ENCODE peak calls at places on chromosomes 3 and 15, in seven cellular contexts. N is mucosa of descending colon, B is WTC11, C is thoracic aorta, I is MM.1S, H is neural crest cell, M is HFF-Myc. R is an unnamed sample.
A peak's percentile ranks its signal among the peaks of the same experiment; 100 is the strongest.

GRCh38 chr3:130345487-130346079 is at the start of gene COL6A5:
- DNase-seq in N (peak; percentile 2), B (peak; percentile 53), M (no peak), H (peak; percentile 5), C (no peak), I (no peak), R (no peak)

GRCh38 chr15:81385110-81386076 is 11.4 kb upstream of the TMC3 start:
- DNase-seq in I (no peak), H (no peak), C (no peak), B (no peak), N (peak; percentile 57), M (no peak), R (no peak)

GRCh38 chr3:38379201-38379770 is 32.7 kb downstream of the XYLB start:
- DNase-seq in C (no peak), N (no peak), H (no peak), M (no peak), B (no peak), I (no peak), R (no peak)

GRCh38 chr15:68228971-68229385 is 550 bp downstream of the CLN6 start:
- DNase-seq in I (no peak), M (no peak), B (no peak), C (no peak), N (peak; percentile 29), H (no peak), R (peak; percentile 50)

GRCh38 chr3:190092250-190092649 is 28.4 kb downstream of the P3H2 start:
- DNase-seq in N (no peak), C (no peak), B (no peak), I (no peak), M (peak; percentile 65), H (no peak), R (no peak)

GRCh38 chr3:102827386-102827785 is 392.6 kb downstream of the ZPLD1 start:
- DNase-seq in M (no peak), I (no peak), H (no peak), N (no peak), B (no peak), C (no peak), R (no peak)

GRCh38 chr15:69996842-69997478 is 100.8 kb downstream of the TLE3 start:
- DNase-seq in B (no peak), I (no peak), H (no peak), C (no peak), N (peak; percentile 78), M (no peak), R (no peak)

GRCh38 chr3:15629860-15630597 is 28.5 kb downstream of the BTD start:
- DNase-seq in M (peak; percentile 72), I (peak; percentile 90), B (peak; percentile 44), N (peak; percentile 76), C (no peak), H (peak; percentile 34), R (peak; percentile 79)

GRCh38 chr3:186108106-186108940 is 566 bp downstream of the ETV5 start:
- DNase-seq in N (peak; percentile 24), H (peak; percentile 63), B (peak; percentile 77), C (no peak), I (peak; percentile 9), M (no peak), R (peak; percentile 80)

DNA sequence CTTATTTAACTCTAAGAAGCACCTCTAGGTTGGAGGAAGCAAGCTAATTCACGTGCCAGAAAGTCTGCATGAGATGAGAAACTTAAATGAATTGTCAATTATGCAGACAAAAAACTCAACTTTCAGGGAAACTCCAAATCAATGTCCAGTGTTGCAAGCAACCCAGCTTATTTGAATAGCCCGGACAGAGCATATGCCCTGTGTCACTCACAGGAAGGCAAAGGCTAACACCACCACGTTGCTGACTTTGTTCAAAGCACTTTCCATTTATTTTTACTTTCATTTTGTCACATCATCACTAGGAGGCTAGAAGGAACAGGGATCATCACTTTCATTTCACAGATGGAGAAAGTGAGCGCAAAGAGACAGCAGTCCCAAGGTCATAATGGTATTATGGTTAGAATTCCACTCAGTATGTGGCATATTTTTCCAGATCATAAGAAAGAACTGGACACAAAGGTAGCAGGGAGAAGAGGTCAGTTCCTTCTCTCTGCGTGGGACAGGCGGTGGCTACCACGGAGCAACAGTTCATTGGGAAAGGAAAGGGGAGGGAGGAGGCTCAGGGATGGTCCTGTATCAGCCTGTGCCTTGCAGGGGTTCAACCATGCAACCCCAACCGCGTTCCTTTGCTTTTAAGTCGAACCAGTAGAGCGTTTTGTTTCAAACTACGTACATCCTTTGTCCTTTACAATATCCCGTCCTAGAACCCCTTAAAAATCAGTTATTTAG is 1.2 kb downstream of the HEG1 start:
- DNase-seq in C (no peak), H (no peak), M (no peak), B (no peak), N (peak; percentile 25), I (peak; percentile 67), R (peak; percentile 82)
- TF ChIP-seq CTCF in C (no peak), H (peak; percentile 20), M (no peak), B (no peak), N (no peak), I (no peak), R (no peak)

DNA sequence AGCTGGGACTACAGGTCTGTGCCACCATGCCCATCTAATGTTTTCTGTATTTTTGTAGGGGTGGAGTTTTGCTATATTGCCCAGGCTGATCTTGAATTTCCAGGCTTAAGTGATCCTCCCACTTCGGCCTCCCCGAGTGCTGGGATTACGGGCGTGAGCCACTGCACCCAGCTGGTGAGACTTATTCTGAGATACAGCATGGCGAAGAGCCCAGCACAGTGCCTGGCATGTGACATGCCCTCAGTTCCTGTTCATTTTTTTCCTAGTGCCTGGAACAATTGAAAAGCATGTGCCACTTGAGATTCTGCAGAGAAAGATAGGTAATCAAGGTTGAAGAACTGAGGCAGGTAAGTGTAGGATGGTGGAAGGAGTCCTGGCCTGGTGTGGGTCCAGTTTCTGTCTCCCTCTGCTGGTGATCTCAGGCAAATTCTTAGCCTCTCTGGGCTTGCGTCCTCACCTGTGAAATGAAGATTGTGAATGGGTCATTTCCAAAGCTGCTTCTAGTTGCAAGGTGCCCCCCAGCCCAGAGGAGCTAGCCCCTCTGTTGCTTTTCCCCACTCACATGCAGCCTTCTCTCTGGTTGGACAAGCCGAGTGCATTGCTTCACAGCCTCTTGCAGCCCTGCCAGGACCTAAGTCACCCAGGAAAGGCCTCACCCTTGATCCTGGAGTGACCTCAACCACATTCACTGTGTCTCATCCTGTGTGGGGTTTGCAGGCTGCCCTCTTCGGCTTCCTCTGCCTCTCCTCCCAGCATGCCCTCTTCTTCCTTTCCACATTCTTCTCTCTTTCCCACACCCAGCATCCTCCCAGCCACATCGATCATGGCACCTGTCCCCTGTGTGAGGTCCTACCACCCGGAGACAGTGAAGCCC is 4.3 kb upstream of the RHCG start:
- DNase-seq in M (no peak), H (no peak), C (no peak), I (no peak), N (no peak), B (no peak), R (no peak)
- TF ChIP-seq CTCF in M (peak; percentile 45), H (peak; percentile 41), C (no peak), I (peak; percentile 56), N (no peak), B (peak; percentile 29), R (peak; percentile 32)

GRCh38 chr15:71802770-71803169 is 7.6 kb upstream of the NR2E3 start:
- DNase-seq in C (no peak), H (no peak), B (peak; percentile 88), I (peak; percentile 21), M (no peak), N (no peak), R (peak; percentile 49)
- TF ChIP-seq CTCF in C (no peak), H (peak; percentile 50), B (peak; percentile 83), I (peak; percentile 45), M (peak; percentile 44), N (no peak), R (peak; percentile 68)

DNA sequence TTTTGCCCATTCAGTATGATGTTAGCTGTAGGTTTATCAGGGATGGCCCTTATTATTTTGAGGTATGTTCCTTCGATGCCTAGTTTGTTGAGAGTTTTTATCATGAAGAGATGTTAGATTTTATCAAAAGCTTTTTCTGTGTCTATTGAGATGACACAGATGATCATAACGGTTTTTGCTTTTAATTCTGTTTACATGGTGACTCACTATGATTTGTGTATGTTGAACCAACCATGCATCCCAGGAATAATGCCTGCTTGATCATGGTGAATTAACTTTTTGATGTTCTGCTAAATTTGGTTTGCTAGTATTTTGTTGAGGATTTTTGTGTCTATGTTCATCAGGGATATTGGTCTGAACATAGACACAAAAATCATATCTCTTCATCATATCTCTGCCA is 8.3 kb downstream of the GPR156 start:
- DNase-seq in N (no peak), H (no peak), C (no peak), M (no peak), I (no peak), B (no peak), R (no peak)
- TF ChIP-seq CTCF in N (no peak), H (no peak), C (no peak), M (no peak), I (no peak), B (no peak), R (no peak)

GRCh38 chr3:72887723-72888545 is at the start of gene GXYLT2:
- DNase-seq in B (peak; percentile 72), C (peak; percentile 28), H (peak; percentile 53), M (no peak), N (peak; percentile 73), I (peak; percentile 32), R (peak; percentile 75)
- TF ChIP-seq CTCF in B (no peak), C (no peak), H (no peak), M (no peak), N (no peak), I (no peak), R (peak; percentile 33)

R was measured in GM13977.